ENCODE peak calls at places on chromosome 2, in ten cellular contexts. C is gastrocnemius medialis, K is adrenal gland, I is GM12865, S is pancreas, J is neural progenitor cell, U is fibroblast of villous mesenchyme, G is aorta, T is AG04450, O is esophagus squamous epithelium. N is an unnamed sample.
A peak's percentile ranks its signal among the peaks of the same experiment; 100 is the strongest.

GRCh38 chr2:69582582-69583176 is 60.9 kb downstream of the AAK1 start:
- DNase-seq in C (no peak), K (peak; percentile 36), I (peak; percentile 41), S (no peak), J (no peak), U (no peak), G (no peak), T (no peak), O (no peak), N (peak; percentile 66)

GRCh38 chr2:27263287-27264252 is 723 bp upstream of the SLC30A3 start:
- DNase-seq in C (no peak), K (no peak), I (no peak), S (no peak), J (peak; percentile 42), U (no peak), G (no peak), T (no peak), O (no peak), N (no peak)

GRCh38 chr2:235493775-235494715 is at the start of gene AGAP1:
- DNase-seq in C (peak; percentile 76), K (peak; percentile 87), I (peak; percentile 28), S (peak; percentile 96), J (peak; percentile 96), U (peak; percentile 85), G (peak; percentile 92), T (peak; percentile 30), O (no peak), N (peak; percentile 69)

GRCh38 chr2:108593547-108594098 is 59.4 kb downstream of the LIMS1 start:
- DNase-seq in C (no peak), K (no peak), I (no peak), S (no peak), J (no peak), U (peak; percentile 69), G (no peak), T (no peak), O (no peak), N (peak; percentile 38)

GRCh38 chr2:174939046-174939445 is 66.1 kb downstream of the CHN1 start:
- DNase-seq in C (no peak), K (no peak), I (no peak), S (no peak), J (no peak), U (peak; percentile 64), G (no peak), T (no peak), O (no peak), N (no peak)

GRCh38 chr2:49715597-49715996 is 561.3 kb upstream of the FSHR start:
- DNase-seq in C (no peak), K (no peak), I (no peak), S (no peak), J (no peak), U (no peak), G (no peak), T (no peak), O (no peak), N (no peak)

GRCh38 chr2:216739035-216739434 is 43.7 kb upstream of the IGFBP5 start:
- DNase-seq in C (no peak), K (no peak), I (no peak), S (no peak), J (no peak), U (no peak), G (no peak), T (no peak), O (no peak), N (no peak)

GRCh38 chr2:63676135-63676534 is 87.4 kb downstream of the MDH1 start:
- DNase-seq in C (no peak), K (no peak), I (peak; percentile 59), S (no peak), J (no peak), U (no peak), G (no peak), T (no peak), O (no peak), N (no peak)

GRCh38 chr2:217451634-217452033 is 551.2 kb downstream of the TNS1 start:
- DNase-seq in C (no peak), K (peak; percentile 51), I (no peak), S (no peak), J (no peak), U (peak; percentile 43), G (no peak), T (peak; percentile 73), O (no peak), N (no peak)

GRCh38 chr2:70616168-70616694 is 62.6 kb upstream of the TGFA start:
- DNase-seq in C (no peak), K (no peak), I (no peak), S (no peak), J (no peak), U (no peak), G (no peak), T (no peak), O (no peak), N (no peak)

GRCh38 chr2:205540066-205540465 is 142.2 kb upstream of the NRP2 start:
- DNase-seq in C (no peak), K (no peak), I (no peak), S (no peak), J (no peak), U (no peak), G (no peak), T (no peak), O (no peak), N (no peak)

DNA sequence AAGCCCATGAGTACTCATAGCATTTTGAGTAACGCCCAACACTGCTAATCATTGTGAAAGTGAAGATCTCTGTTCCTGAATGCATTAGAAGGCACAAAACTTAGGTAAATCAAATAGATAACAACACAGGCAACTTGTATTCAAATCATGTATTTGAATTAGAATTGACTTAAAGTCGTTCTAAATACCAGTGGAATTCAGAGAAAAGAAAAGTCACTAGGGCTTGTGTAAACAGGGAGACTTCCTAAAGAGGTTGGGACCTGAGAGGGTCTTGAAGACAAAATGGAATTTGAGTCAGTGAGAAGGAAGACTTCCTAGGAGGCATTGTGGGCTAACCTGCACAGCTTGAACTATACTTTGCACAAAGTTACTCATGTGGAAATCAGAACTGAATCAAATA is 127.2 kb downstream of the CTNNA2 start:
- DNase-seq in C (no peak), K (no peak), I (no peak), S (no peak), J (peak; percentile 30), U (no peak), G (no peak), T (no peak), O (no peak), N (no peak)
- H3K4me3 ChIP-seq in C (no peak overlapping the region), K (no peak overlapping the region), I (no peak overlapping the region), S (no peak overlapping the region), J (no peak overlapping the region), U (no peak overlapping the region), G (no peak overlapping the region), T (no peak overlapping the region), O (no peak overlapping the region), N (no peak overlapping the region)

DNA sequence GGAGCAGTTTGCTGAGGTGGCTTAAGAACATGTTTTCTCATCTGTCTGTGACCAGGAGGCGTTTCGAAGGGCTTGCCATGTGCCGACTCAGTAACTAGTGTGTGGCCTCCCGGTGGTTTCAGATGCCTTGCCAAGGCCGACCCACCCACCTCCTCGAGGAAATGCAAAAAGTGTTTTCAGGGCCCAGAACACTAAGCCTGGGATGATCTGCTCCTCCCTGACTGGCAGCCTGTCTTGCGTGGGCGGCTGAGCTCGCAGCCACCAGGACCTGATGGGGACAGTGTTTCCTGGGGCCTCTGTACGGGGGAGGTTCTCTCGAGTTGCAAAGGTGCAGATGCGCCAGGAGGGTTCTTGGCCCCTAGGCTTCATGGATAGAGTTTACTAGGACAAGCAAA is 85.2 kb downstream of the GLI2 start:
- DNase-seq in C (no peak), K (peak; percentile 28), I (peak; percentile 6), S (no peak), J (no peak), U (peak; percentile 61), G (peak; percentile 67), T (peak; percentile 32), O (no peak), N (peak; percentile 9)
- H3K4me3 ChIP-seq in C (no peak overlapping the region), K (no peak overlapping the region), I (no peak overlapping the region), S (no peak overlapping the region), J (no peak overlapping the region), U (peak overlapping the region; percentile 39), G (no peak overlapping the region), T (peak overlapping the region; percentile 63), O (no peak overlapping the region), N (no peak overlapping the region)

DNA sequence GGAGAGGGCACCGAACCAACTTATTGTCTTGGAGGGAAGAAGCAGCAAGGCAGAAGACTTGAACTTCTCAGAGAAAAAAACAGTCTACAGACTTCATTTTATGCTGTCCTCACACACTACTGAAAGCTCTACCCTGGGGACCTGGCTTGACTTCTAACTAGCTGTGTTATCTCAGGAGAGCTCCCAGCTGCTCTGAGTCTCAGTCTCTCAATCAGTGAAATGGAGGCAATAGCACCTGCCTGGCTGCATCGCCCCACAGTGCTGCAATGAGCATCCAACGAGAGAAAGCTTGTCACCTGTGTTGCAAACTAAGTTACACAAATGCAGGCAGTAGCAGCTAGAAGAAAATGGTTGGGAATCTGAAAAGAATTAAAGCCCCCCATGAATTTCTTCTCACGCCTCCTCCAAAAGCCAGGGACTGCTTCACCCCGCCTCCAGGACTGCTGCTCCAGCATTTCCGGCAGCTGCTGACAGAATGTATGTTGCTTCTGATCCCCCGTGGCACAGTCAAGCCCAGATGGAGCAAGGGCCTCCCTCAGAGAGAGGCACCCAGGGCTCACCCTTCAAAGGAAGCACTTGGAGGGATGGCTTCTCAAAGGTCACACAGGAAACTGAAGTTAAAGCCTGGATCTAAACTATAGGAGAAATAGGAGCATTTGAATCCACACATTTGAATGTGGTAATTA is 116.2 kb downstream of the BCL11A start:
- DNase-seq in C (no peak), K (no peak), I (no peak), S (no peak), J (no peak), U (no peak), G (no peak), T (no peak), O (no peak), N (no peak)
- H3K4me3 ChIP-seq in C (no peak overlapping the region), K (no peak overlapping the region), I (no peak overlapping the region), S (no peak overlapping the region), J (no peak overlapping the region), U (no peak overlapping the region), G (no peak overlapping the region), T (no peak overlapping the region), O (no peak overlapping the region), N (no peak overlapping the region)

DNA sequence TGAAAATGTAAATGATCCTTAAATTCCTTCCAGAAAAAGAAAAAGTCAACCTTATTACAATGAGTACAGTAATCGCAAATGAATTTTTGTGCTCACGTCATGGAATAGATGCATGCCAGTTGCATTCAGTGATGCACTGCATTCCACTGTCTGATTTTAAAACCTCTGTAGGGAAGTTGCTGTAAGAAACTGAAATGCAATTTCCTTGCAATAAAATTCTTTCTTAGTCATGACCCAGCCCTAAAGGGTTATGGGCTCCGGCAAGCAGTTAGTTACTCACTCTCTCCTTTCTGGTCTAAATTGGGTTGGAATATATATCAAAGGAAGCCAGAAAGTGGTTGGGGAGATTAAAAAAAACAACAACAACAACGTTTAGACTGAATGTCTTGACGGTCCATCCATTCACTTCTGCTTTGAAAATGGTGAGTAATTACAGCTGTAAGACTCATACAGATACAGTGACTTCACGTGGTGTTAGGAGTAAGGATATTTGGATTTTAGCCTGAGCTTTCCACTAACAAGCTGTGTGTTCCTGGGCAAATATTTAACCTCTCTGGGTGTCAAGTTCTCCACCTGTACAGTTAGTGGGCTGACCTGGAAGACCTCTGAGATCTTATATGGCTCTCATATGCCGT is 8.6 kb upstream of the RND3 start:
- DNase-seq in C (no peak), K (no peak), I (no peak), S (no peak), J (no peak), U (peak; percentile 92), G (no peak), T (peak; percentile 90), O (no peak), N (no peak)
- H3K4me3 ChIP-seq in C (no peak overlapping the region), K (no peak overlapping the region), I (no peak overlapping the region), S (no peak overlapping the region), J (no peak overlapping the region), U (no peak overlapping the region), G (no peak overlapping the region), T (peak overlapping the region; percentile 25), O (no peak overlapping the region), N (no peak overlapping the region)